ENCODE peak calls at places on chromosomes 16 and 17, in seven cellular contexts. Q, F, Y, E, R, U and W are unnamed samples.

GRCh38 chr17:16887523-16888095 is 84.3 kb downstream of the TNFRSF13B start:
- DNase-seq in Q (no peak), F (no peak), Y (no peak), E (no peak), R (no peak), U (no peak), W (no peak)

GRCh38 chr16:13244770-13245169 is 343.4 kb downstream of the SHISA9 start:
- DNase-seq in Q (no peak), F (no peak), Y (no peak), E (no peak), R (no peak), U (no peak), W (no peak)

GRCh38 chr16:85767569-85767968 is 16.7 kb upstream of the C16orf74 start:
- DNase-seq in Q (no peak), F (no peak), Y (peak), E (peak), R (no peak), U (no peak), W (no peak)

GRCh38 chr16:75193265-75193650 is 13.7 kb downstream of the CTRB2 start:
- DNase-seq in Q (no peak), F (no peak), Y (no peak), E (no peak), R (no peak), U (peak), W (no peak)

GRCh38 chr17:4479340-4479981 is 19.2 kb upstream of the SPNS2 start:
- DNase-seq in Q (no peak), F (peak), Y (no peak), E (no peak), R (no peak), U (no peak), W (no peak)

GRCh38 chr16:16857603-16858283 is 478.8 kb downstream of the NPIPA7 start:
- DNase-seq in Q (no peak), F (no peak), Y (no peak), E (no peak), R (no peak), U (no peak), W (no peak)

GRCh38 chr16:11603331-11603750 is 16.6 kb upstream of the LITAF start:
- DNase-seq in Q (no peak), F (no peak), Y (no peak), E (no peak), R (no peak), U (no peak), W (no peak)

GRCh38 chr17:6163632-6164319 is 93.6 kb downstream of the WSCD1 start:
- DNase-seq in Q (no peak), F (no peak), Y (no peak), E (no peak), R (no peak), U (no peak), W (no peak)

GRCh38 chr16:53614346-53614745 is 89.3 kb downstream of the RPGRIP1L start:
- DNase-seq in Q (no peak), F (no peak), Y (no peak), E (no peak), R (no peak), U (no peak), W (no peak)

GRCh38 chr17:57016764-57017116 is 38.8 kb downstream of the SCPEP1 start:
- DNase-seq in Q (no peak), F (no peak), Y (peak), E (no peak), R (no peak), U (no peak), W (no peak)

GRCh38 chr16:54690710-54691109 is 240.0 kb upstream of the IRX5 start:
- DNase-seq in Q (no peak), F (no peak), Y (no peak), E (no peak), R (no peak), U (no peak), W (no peak)

GRCh38 chr16:87496101-87496801 is 3.4 kb upstream of the ZCCHC14 start:
- DNase-seq in Q (peak), F (no peak), Y (no peak), E (no peak), R (no peak), U (no peak), W (no peak)

GRCh38 chr17:50046667-50047066 is 9.2 kb upstream of the ITGA3 start:
- DNase-seq in Q (no peak), F (no peak), Y (no peak), E (no peak), R (no peak), U (no peak), W (no peak)

GRCh38 chr17:66944365-66945203 is 19.9 kb upstream of the CACNG4 start:
- DNase-seq in Q (no peak), F (no peak), Y (no peak), E (no peak), R (no peak), U (no peak), W (no peak)

GRCh38 chr17:34852141-34852540 is 109.1 kb downstream of the CCT6B start:
- DNase-seq in Q (no peak), F (no peak), Y (no peak), E (no peak), R (no peak), U (no peak), W (no peak)

GRCh38 chr17:7856081-7856791 is 1.1 kb downstream of the NAA38 start:
- DNase-seq in Q (peak), F (no peak), Y (no peak), E (no peak), R (peak), U (no peak), W (no peak)

GRCh38 chr16:48383877-48384304 is 1.3 kb downstream of the SIAH1 start:
- DNase-seq in Q (no peak), F (no peak), Y (no peak), E (peak), R (no peak), U (peak), W (no peak)

GRCh38 chr16:853981-854807 is 53.7 kb upstream of the GNG13 start:
- DNase-seq in Q (no peak), F (no peak), Y (no peak), E (no peak), R (no peak), U (no peak), W (no peak)

GRCh38 chr17:78133971-78134898 is 3.7 kb downstream of the TMC8 start:
- DNase-seq in Q (peak), F (peak), Y (peak), E (peak), R (peak), U (peak), W (peak)

GRCh38 chr17:33864758-33865229 is 390.3 kb upstream of the CCL2 start:
- DNase-seq in Q (no peak), F (no peak), Y (no peak), E (no peak), R (no peak), U (no peak), W (no peak)

GRCh38 chr17:63966646-63967265 is 6.0 kb downstream of the SCN4A start:
- DNase-seq in Q (no peak), F (no peak), Y (no peak), E (no peak), R (no peak), U (peak), W (peak)

GRCh38 chr17:56943505-56944125 is 17.2 kb downstream of the COIL start:
- DNase-seq in Q (no peak), F (no peak), Y (no peak), E (no peak), R (no peak), U (no peak), W (no peak)

GRCh38 chr16:67451061-67451703 is 20.3 kb downstream of the HSD11B2 start:
- DNase-seq in Q (no peak), F (no peak), Y (no peak), E (no peak), R (no peak), U (no peak), W (no peak)

GRCh38 chr16:9033125-9033830 is 58.2 kb upstream of the HAPSTR1 start:
- DNase-seq in Q (no peak), F (peak), Y (peak), E (peak), R (no peak), U (peak), W (no peak)

GRCh38 chr16:1042776-1043349 is 29.7 kb upstream of the SSTR5 start:
- DNase-seq in Q (no peak), F (no peak), Y (no peak), E (no peak), R (no peak), U (no peak), W (no peak)

GRCh38 chr17:47276868-47277267 is 23.2 kb downstream of the ITGB3 start:
- DNase-seq in Q (no peak), F (peak), Y (no peak), E (peak), R (peak), U (no peak), W (no peak)

GRCh38 chr16:50460538-50461399 is 87.4 kb upstream of the NKD1 start:
- DNase-seq in Q (no peak), F (peak), Y (no peak), E (no peak), R (no peak), U (no peak), W (no peak)